ENCODE peak calls at places on chromosomes 11 and 22, in four cellular contexts. X is brain microvascular endothelial cell, K is IMR-90, A is GM23338. Q is an unnamed sample.

GRCh38 chr11:102940714-102941588 is 14.6 kb downstream of the MMP13 start:
- DNase-seq in X (peak), K (peak), A (peak), Q (peak)

GRCh38 chr22:43996981-43997265 is 27.2 kb upstream of the PARVB start:
- DNase-seq in X (no peak), K (no peak), A (peak), Q (no peak)

GRCh38 chr11:126415669-126416420 is 60.4 kb downstream of the ST3GAL4 start:
- DNase-seq in X (no peak), K (no peak), A (no peak), Q (no peak)

GRCh38 chr11:86176165-86176884 is 68.2 kb upstream of the EED start:
- DNase-seq in X (peak), K (peak), A (no peak), Q (no peak)

GRCh38 chr11:68282141-68282860 is 10.5 kb upstream of the C11orf24 start:
- DNase-seq in X (no peak), K (no peak), A (no peak), Q (no peak)

GRCh38 chr11:110525883-110526282 is 96.1 kb downstream of the FDX1 start:
- DNase-seq in X (peak), K (peak), A (no peak), Q (peak)

GRCh38 chr11:45643585-45643984 is 21.8 kb downstream of the CHST1 start:
- DNase-seq in X (no peak), K (no peak), A (no peak), Q (no peak)

GRCh38 chr22:43776081-43776670 is 35.9 kb downstream of the EFCAB6 start:
- DNase-seq in X (peak), K (peak), A (no peak), Q (no peak)

GRCh38 chr22:26542831-26543230 is 30.6 kb upstream of the TFIP11 start:
- DNase-seq in X (no peak), K (no peak), A (no peak), Q (no peak)

GRCh38 chr11:129557421-129557820 is 181.8 kb downstream of the BARX2 start:
- DNase-seq in X (no peak), K (no peak), A (no peak), Q (no peak)

GRCh38 chr11:62144641-62145255 is 20.9 kb downstream of the INCENP start:
- DNase-seq in X (no peak), K (no peak), A (no peak), Q (no peak)

GRCh38 chr22:25566812-25567211 is 2.3 kb downstream of the GRK3 start:
- DNase-seq in X (no peak), K (no peak), A (no peak), Q (no peak)

GRCh38 chr11:92451081-92451480 is 226.5 kb downstream of the FAT3 start:
- DNase-seq in X (no peak), K (no peak), A (no peak), Q (no peak)

GRCh38 chr11:98455500-98456186 is 565.1 kb upstream of the CNTN5 start:
- DNase-seq in X (no peak), K (no peak), A (peak), Q (no peak)

GRCh38 chr11:92880391-92880790 is 89.1 kb upstream of the MTNR1B start:
- DNase-seq in X (peak), K (no peak), A (no peak), Q (no peak)

GRCh38 chr22:32539631-32540449 is 65.2 kb downstream of the FBXO7 start:
- DNase-seq in X (no peak), K (no peak), A (no peak), Q (peak)

GRCh38 chr11:65630215-65630614 is 7.7 kb upstream of the SIPA1 start:
- DNase-seq in X (no peak), K (no peak), A (no peak), Q (no peak)

GRCh38 chr22:48372395-48372794 is 1455.3 kb downstream of the BRD1 start:
- DNase-seq in X (no peak), K (no peak), A (peak), Q (no peak)

GRCh38 chr11:46367244-46367915 is 14.1 kb upstream of the MDK start:
- DNase-seq in X (no peak), K (peak), A (peak), Q (no peak)

GRCh38 chr11:17528181-17528691 is 16.0 kb downstream of the USH1C start:
- DNase-seq in X (peak), K (peak), A (peak), Q (no peak)

GRCh38 chr11:2762451-2762850 is 62.7 kb upstream of the KCNQ1OT1 start:
- DNase-seq in X (no peak), K (no peak), A (no peak), Q (no peak)

GRCh38 chr11:44033411-44033850 is 14.3 kb upstream of the ACCSL start:
- DNase-seq in X (no peak), K (no peak), A (no peak), Q (no peak)

GRCh38 chr11:15965562-15966250 is 390.6 kb downstream of the SOX6 start:
- DNase-seq in X (no peak), K (no peak), A (no peak), Q (no peak)

GRCh38 chr11:11169715-11170351 is 183.2 kb downstream of the CSNK2A3 start:
- DNase-seq in X (no peak), K (no peak), A (no peak), Q (no peak)

GRCh38 chr11:105732611-105733010 is 122.7 kb downstream of the GRIA4 start:
- DNase-seq in X (no peak), K (peak), A (no peak), Q (no peak)

GRCh38 chr11:85643255-85643654 is 4.5 kb upstream of the TMEM126A start:
- DNase-seq in X (no peak), K (no peak), A (peak), Q (no peak)

GRCh38 chr11:72573380-72573949 is 100.8 kb downstream of the PDE2A start:
- DNase-seq in X (peak), K (peak), A (peak), Q (no peak)

GRCh38 chr11:33027233-33027632 is 11.6 kb downstream of the DEPDC7 start:
- DNase-seq in X (no peak), K (peak), A (no peak), Q (no peak)

GRCh38 chr11:70098936-70099335 is 20.8 kb downstream of the ANO1 start:
- DNase-seq in X (no peak), K (no peak), A (no peak), Q (no peak)

GRCh38 chr11:126438691-126439090 is 83.2 kb downstream of the ST3GAL4 start:
- DNase-seq in X (no peak), K (no peak), A (no peak), Q (no peak)

GRCh38 chr11:45304111-45304991 is 18.2 kb upstream of the SYT13 start:
- DNase-seq in X (no peak), K (no peak), A (no peak), Q (no peak)

GRCh38 chr11:67355023-67355793 is 1.9 kb upstream of the POLD4 start:
- DNase-seq in X (no peak), K (no peak), A (no peak), Q (no peak)

DNA sequence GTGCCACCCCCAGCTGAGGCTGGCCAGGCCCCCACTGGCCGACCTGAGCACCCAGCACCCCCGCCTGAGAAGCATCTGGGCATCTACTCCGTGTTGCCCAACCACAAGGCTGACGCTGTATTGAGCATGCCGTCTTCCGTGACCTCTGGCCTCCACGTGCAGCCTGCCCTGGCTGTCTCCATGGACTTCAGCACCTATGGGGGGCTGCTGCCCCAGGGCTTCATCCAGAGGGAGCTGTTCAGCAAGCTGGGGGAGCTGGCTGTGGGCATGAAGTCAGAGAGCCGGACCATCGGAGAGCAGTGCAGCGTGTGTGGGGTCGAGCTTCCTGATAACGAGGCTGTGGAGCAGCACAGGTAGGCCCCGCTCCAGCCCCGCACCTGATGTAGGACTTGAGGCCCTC is 4.7 kb downstream of the ZBTB16 start:
- DNase-seq in X (no peak), K (no peak), A (no peak), Q (no peak)
- H3K4me3 ChIP-seq in X (no peak), K (no peak), A (no peak), Q (peak)

GRCh38 chr11:119384332-119384731 is 2.8 kb upstream of the USP2 start:
- DNase-seq in X (no peak), K (no peak), A (no peak), Q (no peak)

GRCh38 chr11:119381186-119381988 is at the start of gene USP2:
- DNase-seq in X (peak), K (peak), A (peak), Q (peak)

GRCh38 chr11:119380160-119380815 is 1.2 kb downstream of the USP2 start:
- DNase-seq in X (no peak), K (no peak), A (no peak), Q (no peak)

GRCh38 chr11:119380816-119381185 is 689 bp downstream of the USP2 start:
- DNase-seq in X (no peak), K (no peak), A (peak), Q (no peak)

DNA sequence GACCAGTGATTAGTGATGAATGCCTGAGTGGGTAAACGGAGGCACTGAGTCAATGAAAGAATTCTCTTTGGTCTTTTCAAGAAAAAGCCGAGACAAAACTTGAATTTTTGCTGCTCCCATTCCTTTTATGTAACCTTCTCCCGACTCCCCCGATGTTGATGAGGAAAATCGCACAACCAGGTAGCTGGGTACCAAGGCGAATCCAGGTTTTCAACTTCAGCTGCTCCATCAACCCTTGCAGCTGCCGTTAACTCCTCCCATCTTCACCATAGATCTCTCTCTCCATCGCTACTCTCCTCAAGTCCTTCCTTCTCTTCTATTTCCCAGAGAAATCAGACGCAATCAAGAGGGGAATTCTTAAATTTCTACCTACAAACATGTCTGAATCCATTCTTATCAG is 611 bp upstream of the USP2 start:
- DNase-seq in X (no peak), K (no peak), A (peak), Q (no peak)
- H3K4me3 ChIP-seq in X (peak), K (peak), A (peak), Q (peak)

GRCh38 chr22:42396621-42397331 is 35.4 kb downstream of the NFAM1 start:
- DNase-seq in X (no peak), K (no peak), A (peak), Q (no peak)
- H3K4me3 ChIP-seq in X (no peak), K (no peak), A (no peak), Q (no peak)

GRCh38 chr11:64253043-64253442 is 1.7 kb downstream of the PLCB3 start:
- DNase-seq in X (no peak), K (no peak), A (no peak), Q (no peak)
- H3K4me3 ChIP-seq in X (peak), K (no peak), A (peak), Q (peak)

DNA sequence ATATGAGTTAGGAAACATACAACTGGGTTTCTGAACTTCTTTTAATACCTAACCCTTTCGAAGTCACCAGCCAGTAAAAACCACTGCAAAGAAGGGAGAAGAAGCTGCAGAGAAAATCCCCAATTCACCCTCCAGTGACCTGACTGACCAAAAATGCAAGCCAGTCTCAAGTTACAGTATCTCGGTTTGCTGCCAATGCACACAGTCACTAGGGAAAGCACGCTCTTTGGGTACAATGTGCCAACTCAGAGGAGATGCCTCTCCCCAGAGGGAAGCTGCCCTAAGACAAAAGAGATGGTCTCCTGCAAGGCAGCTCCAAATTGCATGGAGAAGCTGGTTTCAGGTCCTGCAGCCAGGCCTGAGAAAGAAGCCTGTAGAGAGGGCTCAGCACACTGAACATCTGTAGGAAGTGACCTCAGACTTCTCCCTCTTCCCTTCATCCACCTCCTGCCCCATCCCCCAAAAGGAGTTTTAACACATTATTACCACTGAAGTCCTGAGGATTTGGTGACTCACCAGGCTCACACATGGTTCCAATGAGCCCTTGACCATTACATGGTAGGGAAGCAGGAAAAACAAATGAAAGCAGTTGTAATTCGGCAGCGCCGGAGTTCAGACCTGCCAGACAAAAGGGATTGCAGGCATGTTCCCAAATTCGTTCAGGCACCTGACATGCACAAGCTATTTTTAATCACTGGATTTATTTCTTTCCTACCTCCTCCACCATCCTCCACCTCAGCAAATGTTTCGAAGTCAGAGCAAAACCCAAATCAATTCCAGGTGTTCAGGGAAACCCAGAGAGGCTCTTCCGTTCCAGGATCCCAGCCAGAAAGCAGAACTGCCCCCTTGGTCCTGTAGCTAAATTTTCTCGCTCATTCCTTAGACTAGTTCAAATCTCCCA is 90.1 kb downstream of the ETS1 start:
- DNase-seq in X (peak), K (peak), A (no peak), Q (peak)
- H3K4me3 ChIP-seq in X (peak), K (peak), A (no peak), Q (peak)

Q was measured in skeletal muscle cell.